ENCODE peak calls at places on chromosomes 6 and 20, in five cellular contexts. S, Z, U, J and H are unnamed samples.

GRCh38 chr6:16591681-16592549 is 169.3 kb downstream of the ATXN1 start:
- DNase-seq in S (no peak), Z (no peak), U (peak; percentile 60), J (no peak), H (no peak)

GRCh38 chr6:91708534-91708933 is 1121.7 kb upstream of the MAP3K7 start:
- DNase-seq in S (peak; percentile 30), Z (no peak), U (no peak), J (no peak), H (no peak)

GRCh38 chr6:1966713-1967112 is 278.7 kb downstream of the GMDS start:
- DNase-seq in S (no peak), Z (no peak), U (no peak), J (no peak), H (no peak)

GRCh38 chr6:56642366-56643261 is at the start of gene DST:
- DNase-seq in S (peak; percentile 74), Z (no peak), U (no peak), J (no peak), H (peak; percentile 36)

GRCh38 chr6:2990179-2990931 is 9.3 kb upstream of the NQO2 start:
- DNase-seq in S (peak; percentile 81), Z (no peak), U (peak; percentile 45), J (peak; percentile 63), H (peak; percentile 72)

GRCh38 chr6:157840776-157841175 is 17.7 kb downstream of the SNX9 start:
- DNase-seq in S (peak; percentile 80), Z (no peak), U (no peak), J (no peak), H (peak; percentile 63)

GRCh38 chr6:140535511-140535910 is 1161.1 kb upstream of the CITED2 start:
- DNase-seq in S (no peak), Z (no peak), U (no peak), J (no peak), H (no peak)

GRCh38 chr20:32585011-32585518 is at the start of gene NOL4L:
- DNase-seq in S (peak; percentile 32), Z (peak; percentile 29), U (no peak), J (no peak), H (no peak)

GRCh38 chr20:33648396-33649004 is 13.6 kb upstream of the C20orf144 start:
- DNase-seq in S (no peak), Z (no peak), U (no peak), J (no peak), H (no peak)

GRCh38 chr20:33783818-33784217 is 27.3 kb upstream of the CHMP4B start:
- DNase-seq in S (no peak), Z (no peak), U (no peak), J (no peak), H (no peak)

GRCh38 chr20:39640147-39640546 is 678.0 kb downstream of the DHX35 start:
- DNase-seq in S (no peak), Z (no peak), U (no peak), J (no peak), H (no peak)

GRCh38 chr20:32332614-32333013 is 25.5 kb upstream of the ASXL1 start:
- DNase-seq in S (no peak), Z (no peak), U (no peak), J (no peak), H (peak; percentile 44)

GRCh38 chr6:54493138-54493537 is 184.9 kb downstream of the TINAG start:
- DNase-seq in S (peak; percentile 40), Z (no peak), U (no peak), J (no peak), H (peak; percentile 56)

GRCh38 chr6:159092631-159093030 is 47.8 kb upstream of the TAGAP start:
- DNase-seq in S (no peak), Z (no peak), U (no peak), J (no peak), H (no peak)

GRCh38 chr6:19896580-19897010 is 59.4 kb downstream of the ID4 start:
- DNase-seq in S (no peak), Z (peak; percentile 45), U (no peak), J (no peak), H (no peak)

GRCh38 chr6:93407186-93407585 is 12.2 kb downstream of the EPHA7 start:
- DNase-seq in S (peak; percentile 58), Z (peak; percentile 64), U (no peak), J (no peak), H (peak; percentile 80)

GRCh38 chr6:15362274-15363160 is 116.6 kb downstream of the JARID2 start:
- DNase-seq in S (no peak), Z (no peak), U (no peak), J (peak; percentile 47), H (no peak)

GRCh38 chr6:3076320-3076719 is 8.0 kb downstream of the RIPK1 start:
- DNase-seq in S (no peak), Z (no peak), U (no peak), J (no peak), H (no peak)